ENCODE peak calls at places on chromosomes 12 and 14, in five cellular contexts. One of them, this sample, is unnamed.
A peak's percentile ranks its signal among the peaks of the same experiment; 100 is the strongest.

GRCh38 chr12:55935742-55936151 is 4.8 kb downstream of the DGKA start:
- DNase-seq in caudate nucleus: no peak
- DNase-seq in tibial nerve: no peak
- DNase-seq in activated T-cell treated with anti-CD3 and anti-CD28 coated beads for 48 hours: peak; percentile 37
- DNase-seq in GDM1: no peak
- DNase-seq in this sample: no peak

GRCh38 chr14:63996575-63997220 is 143.9 kb downstream of the SYNE2 start:
- DNase-seq in activated T-cell treated with anti-CD3 and anti-CD28 coated beads for 48 hours: no peak
- DNase-seq in GDM1: no peak
- DNase-seq in tibial nerve: no peak
- DNase-seq in caudate nucleus: no peak
- DNase-seq in this sample: no peak

GRCh38 chr14:75831455-75831854 is 150.3 kb downstream of the TGFB3 start:
- DNase-seq in caudate nucleus: no peak
- DNase-seq in tibial nerve: peak; percentile 61
- DNase-seq in activated T-cell treated with anti-CD3 and anti-CD28 coated beads for 48 hours: peak; percentile 1
- DNase-seq in GDM1: no peak
- DNase-seq in this sample: peak; percentile 82

GRCh38 chr14:21985081-21985480 is 311.5 kb upstream of the OR4E1 start:
- DNase-seq in caudate nucleus: no peak
- DNase-seq in activated T-cell treated with anti-CD3 and anti-CD28 coated beads for 48 hours: no peak
- DNase-seq in tibial nerve: no peak
- DNase-seq in GDM1: no peak
- DNase-seq in this sample: no peak

GRCh38 chr12:52121848-52122838 is 42.6 kb downstream of the SMIM41 start:
- DNase-seq in tibial nerve: peak; percentile 38
- DNase-seq in caudate nucleus: no peak
- DNase-seq in GDM1: peak; percentile 27
- DNase-seq in activated T-cell treated with anti-CD3 and anti-CD28 coated beads for 48 hours: peak; percentile 57
- DNase-seq in this sample: peak; percentile 59

GRCh38 chr14:24971255-24971654 is 78.7 kb downstream of the STXBP6 start:
- DNase-seq in GDM1: no peak
- DNase-seq in caudate nucleus: no peak
- DNase-seq in tibial nerve: no peak
- DNase-seq in activated T-cell treated with anti-CD3 and anti-CD28 coated beads for 48 hours: no peak
- DNase-seq in this sample: peak; percentile 20

GRCh38 chr12:88453323-88453722 is 126.9 kb downstream of the KITLG start:
- DNase-seq in caudate nucleus: no peak
- DNase-seq in GDM1: no peak
- DNase-seq in activated T-cell treated with anti-CD3 and anti-CD28 coated beads for 48 hours: no peak
- DNase-seq in tibial nerve: no peak
- DNase-seq in this sample: no peak

GRCh38 chr14:24343795-24344660 is 4.2 kb upstream of the RIPK3 start:
- DNase-seq in GDM1: no peak
- DNase-seq in tibial nerve: no peak
- DNase-seq in caudate nucleus: no peak
- DNase-seq in activated T-cell treated with anti-CD3 and anti-CD28 coated beads for 48 hours: no peak
- DNase-seq in this sample: peak; percentile 37

GRCh38 chr12:6834254-6834653 is 6.0 kb downstream of the P3H3 start:
- DNase-seq in tibial nerve: no peak
- DNase-seq in activated T-cell treated with anti-CD3 and anti-CD28 coated beads for 48 hours: no peak
- DNase-seq in GDM1: no peak
- DNase-seq in caudate nucleus: no peak
- DNase-seq in this sample: no peak

GRCh38 chr12:1591029-1591428 is 3.4 kb downstream of the FBXL14 start:
- DNase-seq in GDM1: no peak
- DNase-seq in tibial nerve: no peak
- DNase-seq in caudate nucleus: no peak
- DNase-seq in activated T-cell treated with anti-CD3 and anti-CD28 coated beads for 48 hours: no peak
- DNase-seq in this sample: peak; percentile 55

GRCh38 chr14:57390806-57391562 is 598 bp downstream of the NAA30 start:
- DNase-seq in GDM1: no peak
- DNase-seq in caudate nucleus: peak; percentile 57
- DNase-seq in activated T-cell treated with anti-CD3 and anti-CD28 coated beads for 48 hours: peak; percentile 33
- DNase-seq in tibial nerve: no peak
- DNase-seq in this sample: peak; percentile 41

GRCh38 chr14:24309538-24310386 is at the start of gene LTB4R2:
- DNase-seq in activated T-cell treated with anti-CD3 and anti-CD28 coated beads for 48 hours: no peak
- DNase-seq in tibial nerve: no peak
- DNase-seq in GDM1: no peak
- DNase-seq in caudate nucleus: no peak
- DNase-seq in this sample: no peak

GRCh38 chr14:24958271-24958670 is 91.7 kb downstream of the STXBP6 start:
- DNase-seq in activated T-cell treated with anti-CD3 and anti-CD28 coated beads for 48 hours: no peak
- DNase-seq in tibial nerve: no peak
- DNase-seq in GDM1: no peak
- DNase-seq in caudate nucleus: no peak
- DNase-seq in this sample: no peak

GRCh38 chr12:25684070-25684469 is 131.0 kb upstream of the LMNTD1 start:
- DNase-seq in caudate nucleus: no peak
- DNase-seq in activated T-cell treated with anti-CD3 and anti-CD28 coated beads for 48 hours: no peak
- DNase-seq in GDM1: no peak
- DNase-seq in tibial nerve: no peak
- DNase-seq in this sample: no peak